ENCODE peak calls at places on chromosomes 4 and X, in six cellular contexts. One of them, this sample, is unnamed.

GRCh38 chr4:148170408-148171385 is 271.5 kb downstream of the NR3C2 start:
- DNase-seq in sigmoid colon: no peak
- DNase-seq in cardiac muscle cell: no peak
- DNase-seq in CD4-positive, CD25-positive, alpha-beta regulatory T cell: no peak
- DNase-seq in neural progenitor cell: no peak
- DNase-seq in A549: no peak
- DNase-seq in this sample: no peak

GRCh38 chrX:45445745-45446412 is 245.2 kb upstream of the DIPK2B start:
- DNase-seq in CD4-positive, CD25-positive, alpha-beta regulatory T cell: no peak
- DNase-seq in sigmoid colon: no peak
- DNase-seq in cardiac muscle cell: no peak
- DNase-seq in neural progenitor cell: no peak
- DNase-seq in A549: peak
- DNase-seq in this sample: no peak

GRCh38 chr4:29970626-29971025 is 749.5 kb upstream of the PCDH7 start:
- DNase-seq in sigmoid colon: no peak
- DNase-seq in A549: peak
- DNase-seq in CD4-positive, CD25-positive, alpha-beta regulatory T cell: no peak
- DNase-seq in cardiac muscle cell: peak
- DNase-seq in neural progenitor cell: peak
- DNase-seq in this sample: peak

GRCh38 chr4:117239434-117239833 is 154.1 kb upstream of the TRAM1L1 start:
- DNase-seq in cardiac muscle cell: no peak
- DNase-seq in CD4-positive, CD25-positive, alpha-beta regulatory T cell: no peak
- DNase-seq in neural progenitor cell: no peak
- DNase-seq in sigmoid colon: no peak
- DNase-seq in A549: no peak
- DNase-seq in this sample: no peak

GRCh38 chrX:153352858-153353257 is 18.9 kb downstream of the ZNF275 start:
- DNase-seq in sigmoid colon: no peak
- DNase-seq in CD4-positive, CD25-positive, alpha-beta regulatory T cell: no peak
- DNase-seq in cardiac muscle cell: no peak
- DNase-seq in neural progenitor cell: no peak
- DNase-seq in A549: no peak
- DNase-seq in this sample: no peak

GRCh38 chrX:128518508-128518907 is 466.3 kb upstream of the ACTRT1 start:
- DNase-seq in cardiac muscle cell: peak
- DNase-seq in CD4-positive, CD25-positive, alpha-beta regulatory T cell: no peak
- DNase-seq in A549: peak
- DNase-seq in neural progenitor cell: peak
- DNase-seq in sigmoid colon: no peak
- DNase-seq in this sample: peak

GRCh38 chrX:135977611-135978010 is 3.8 kb upstream of the MMGT1 start:
- DNase-seq in CD4-positive, CD25-positive, alpha-beta regulatory T cell: no peak
- DNase-seq in sigmoid colon: no peak
- DNase-seq in cardiac muscle cell: no peak
- DNase-seq in neural progenitor cell: no peak
- DNase-seq in A549: peak
- DNase-seq in this sample: no peak

GRCh38 chr4:177485528-177485927 is 43.3 kb upstream of the AGA start:
- DNase-seq in A549: peak
- DNase-seq in neural progenitor cell: no peak
- DNase-seq in CD4-positive, CD25-positive, alpha-beta regulatory T cell: no peak
- DNase-seq in sigmoid colon: no peak
- DNase-seq in cardiac muscle cell: no peak
- DNase-seq in this sample: no peak

GRCh38 chrX:125651426-125651825 is 331.8 kb downstream of the TEX13C start:
- DNase-seq in neural progenitor cell: no peak
- DNase-seq in sigmoid colon: no peak
- DNase-seq in cardiac muscle cell: no peak
- DNase-seq in CD4-positive, CD25-positive, alpha-beta regulatory T cell: no peak
- DNase-seq in A549: no peak
- DNase-seq in this sample: no peak

GRCh38 chr4:40515037-40515397 is 114.6 kb downstream of the RBM47 start:
- DNase-seq in neural progenitor cell: no peak
- DNase-seq in cardiac muscle cell: no peak
- DNase-seq in CD4-positive, CD25-positive, alpha-beta regulatory T cell: no peak
- DNase-seq in sigmoid colon: no peak
- DNase-seq in A549: no peak
- DNase-seq in this sample: no peak

GRCh38 chr4:604131-604530 is 21.2 kb upstream of the PDE6B start:
- DNase-seq in sigmoid colon: no peak
- DNase-seq in neural progenitor cell: no peak
- DNase-seq in A549: no peak
- DNase-seq in cardiac muscle cell: no peak
- DNase-seq in CD4-positive, CD25-positive, alpha-beta regulatory T cell: no peak
- DNase-seq in this sample: no peak

GRCh38 chrX:26253526-26253925 is 37.6 kb downstream of the MAGEB5 start:
- DNase-seq in neural progenitor cell: no peak
- DNase-seq in A549: no peak
- DNase-seq in cardiac muscle cell: no peak
- DNase-seq in CD4-positive, CD25-positive, alpha-beta regulatory T cell: no peak
- DNase-seq in sigmoid colon: no peak
- DNase-seq in this sample: no peak

GRCh38 chr4:76950846-76951321 is 1.3 kb downstream of the SEPTIN11 start:
- DNase-seq in sigmoid colon: no peak
- DNase-seq in neural progenitor cell: peak
- DNase-seq in CD4-positive, CD25-positive, alpha-beta regulatory T cell: no peak
- DNase-seq in A549: no peak
- DNase-seq in cardiac muscle cell: peak
- DNase-seq in this sample: peak

GRCh38 chr4:108360857-108361820 is 192.4 kb upstream of the LEF1 start:
- DNase-seq in sigmoid colon: no peak
- DNase-seq in CD4-positive, CD25-positive, alpha-beta regulatory T cell: no peak
- DNase-seq in neural progenitor cell: peak
- DNase-seq in cardiac muscle cell: peak
- DNase-seq in A549: no peak
- DNase-seq in this sample: no peak

GRCh38 chrX:69173906-69174305 is 8.7 kb upstream of the PJA1 start:
- DNase-seq in neural progenitor cell: peak
- DNase-seq in A549: no peak
- DNase-seq in sigmoid colon: no peak
- DNase-seq in CD4-positive, CD25-positive, alpha-beta regulatory T cell: no peak
- DNase-seq in cardiac muscle cell: no peak
- DNase-seq in this sample: no peak

GRCh38 chrX:71976753-71977152 is 66.1 kb downstream of the NHSL2 start:
- DNase-seq in sigmoid colon: no peak
- DNase-seq in CD4-positive, CD25-positive, alpha-beta regulatory T cell: no peak
- DNase-seq in cardiac muscle cell: no peak
- DNase-seq in neural progenitor cell: no peak
- DNase-seq in A549: no peak
- DNase-seq in this sample: no peak

GRCh38 chr4:142548491-142548890 is 297.6 kb downstream of the INPP4B start:
- DNase-seq in neural progenitor cell: no peak
- DNase-seq in cardiac muscle cell: no peak
- DNase-seq in CD4-positive, CD25-positive, alpha-beta regulatory T cell: no peak
- DNase-seq in A549: no peak
- DNase-seq in sigmoid colon: no peak
- DNase-seq in this sample: no peak

GRCh38 chrX:40727599-40728252 is 7.6 kb downstream of the MED14 start:
- DNase-seq in CD4-positive, CD25-positive, alpha-beta regulatory T cell: no peak
- DNase-seq in neural progenitor cell: no peak
- DNase-seq in A549: no peak
- DNase-seq in sigmoid colon: no peak
- DNase-seq in cardiac muscle cell: no peak
- DNase-seq in this sample: no peak

GRCh38 chr4:38279650-38280322 is 319.6 kb downstream of the PTTG2 start:
- DNase-seq in cardiac muscle cell: no peak
- DNase-seq in A549: no peak
- DNase-seq in neural progenitor cell: peak
- DNase-seq in CD4-positive, CD25-positive, alpha-beta regulatory T cell: no peak
- DNase-seq in sigmoid colon: no peak
- DNase-seq in this sample: no peak

GRCh38 chr4:182504440-182504839 is 261.2 kb downstream of the TENM3 start:
- DNase-seq in A549: no peak
- DNase-seq in sigmoid colon: no peak
- DNase-seq in cardiac muscle cell: no peak
- DNase-seq in CD4-positive, CD25-positive, alpha-beta regulatory T cell: no peak
- DNase-seq in neural progenitor cell: no peak
- DNase-seq in this sample: no peak

GRCh38 chrX:50910685-50911176 is at the start of gene BMP15:
- DNase-seq in CD4-positive, CD25-positive, alpha-beta regulatory T cell: no peak
- DNase-seq in A549: no peak
- DNase-seq in neural progenitor cell: no peak
- DNase-seq in cardiac muscle cell: no peak
- DNase-seq in sigmoid colon: no peak
- DNase-seq in this sample: no peak

GRCh38 chrX:51641421-51642021 is 22.8 kb upstream of the CENPVL3 start:
- DNase-seq in neural progenitor cell: peak
- DNase-seq in sigmoid colon: no peak
- DNase-seq in CD4-positive, CD25-positive, alpha-beta regulatory T cell: no peak
- DNase-seq in A549: peak
- DNase-seq in cardiac muscle cell: peak
- DNase-seq in this sample: no peak

GRCh38 chr4:98510757-98511517 is 147.5 kb downstream of the TSPAN5 start:
- DNase-seq in CD4-positive, CD25-positive, alpha-beta regulatory T cell: no peak
- DNase-seq in sigmoid colon: no peak
- DNase-seq in A549: no peak
- DNase-seq in neural progenitor cell: no peak
- DNase-seq in cardiac muscle cell: no peak
- DNase-seq in this sample: no peak

GRCh38 chrX:19544693-19545305 is 29.5 kb upstream of the MAP3K15 start:
- DNase-seq in sigmoid colon: no peak
- DNase-seq in cardiac muscle cell: peak
- DNase-seq in CD4-positive, CD25-positive, alpha-beta regulatory T cell: no peak
- DNase-seq in A549: peak
- DNase-seq in neural progenitor cell: peak
- DNase-seq in this sample: peak

GRCh38 chr4:149914521-149915115 is 99.0 kb upstream of the IQCM start:
- DNase-seq in sigmoid colon: no peak
- DNase-seq in neural progenitor cell: peak
- DNase-seq in cardiac muscle cell: peak
- DNase-seq in A549: peak
- DNase-seq in CD4-positive, CD25-positive, alpha-beta regulatory T cell: no peak
- DNase-seq in this sample: peak

GRCh38 chr4:53908661-53909078 is 155.7 kb downstream of the CHIC2 start:
- DNase-seq in cardiac muscle cell: peak
- DNase-seq in CD4-positive, CD25-positive, alpha-beta regulatory T cell: no peak
- DNase-seq in neural progenitor cell: peak
- DNase-seq in sigmoid colon: peak
- DNase-seq in A549: peak
- DNase-seq in this sample: no peak

GRCh38 chrX:23634181-23634580 is 33.1 kb upstream of the PRDX4 start:
- DNase-seq in neural progenitor cell: no peak
- DNase-seq in cardiac muscle cell: no peak
- DNase-seq in CD4-positive, CD25-positive, alpha-beta regulatory T cell: no peak
- DNase-seq in A549: peak
- DNase-seq in sigmoid colon: no peak
- DNase-seq in this sample: no peak
- H3K27ac ChIP-seq in neural progenitor cell: no peak
- H3K27ac ChIP-seq in cardiac muscle cell: no peak
- H3K27ac ChIP-seq in CD4-positive, CD25-positive, alpha-beta regulatory T cell: no peak
- H3K27ac ChIP-seq in A549: no peak
- H3K27ac ChIP-seq in sigmoid colon: no peak
- H3K27ac ChIP-seq in this sample: no peak

DNA sequence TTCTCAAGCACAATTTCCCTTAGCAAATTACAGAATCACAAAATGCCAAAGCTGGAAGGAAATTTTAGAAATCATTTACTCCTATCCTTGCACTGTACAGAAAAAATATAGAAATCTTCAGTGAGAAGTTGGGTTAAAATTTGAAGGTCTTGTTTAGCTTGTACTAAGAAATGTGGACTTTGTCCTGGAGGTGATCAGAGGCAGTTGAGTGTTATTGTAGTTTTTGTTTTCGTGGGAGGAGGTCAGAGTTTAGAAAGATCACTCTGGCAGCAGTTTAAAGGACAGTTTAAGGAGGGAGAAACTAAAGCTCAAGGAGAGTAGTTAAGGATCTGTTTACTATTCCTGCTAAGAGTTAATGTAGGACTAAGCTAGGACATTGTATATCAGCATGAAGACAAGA is 54.4 kb upstream of the CXorf51B start:
- DNase-seq in sigmoid colon: no peak
- DNase-seq in neural progenitor cell: no peak
- DNase-seq in A549: no peak
- DNase-seq in cardiac muscle cell: no peak
- DNase-seq in CD4-positive, CD25-positive, alpha-beta regulatory T cell: no peak
- DNase-seq in this sample: no peak
- H3K27ac ChIP-seq in sigmoid colon: no peak
- H3K27ac ChIP-seq in neural progenitor cell: no peak
- H3K27ac ChIP-seq in A549: no peak
- H3K27ac ChIP-seq in cardiac muscle cell: no peak
- H3K27ac ChIP-seq in CD4-positive, CD25-positive, alpha-beta regulatory T cell: no peak
- H3K27ac ChIP-seq in this sample: no peak

DNA sequence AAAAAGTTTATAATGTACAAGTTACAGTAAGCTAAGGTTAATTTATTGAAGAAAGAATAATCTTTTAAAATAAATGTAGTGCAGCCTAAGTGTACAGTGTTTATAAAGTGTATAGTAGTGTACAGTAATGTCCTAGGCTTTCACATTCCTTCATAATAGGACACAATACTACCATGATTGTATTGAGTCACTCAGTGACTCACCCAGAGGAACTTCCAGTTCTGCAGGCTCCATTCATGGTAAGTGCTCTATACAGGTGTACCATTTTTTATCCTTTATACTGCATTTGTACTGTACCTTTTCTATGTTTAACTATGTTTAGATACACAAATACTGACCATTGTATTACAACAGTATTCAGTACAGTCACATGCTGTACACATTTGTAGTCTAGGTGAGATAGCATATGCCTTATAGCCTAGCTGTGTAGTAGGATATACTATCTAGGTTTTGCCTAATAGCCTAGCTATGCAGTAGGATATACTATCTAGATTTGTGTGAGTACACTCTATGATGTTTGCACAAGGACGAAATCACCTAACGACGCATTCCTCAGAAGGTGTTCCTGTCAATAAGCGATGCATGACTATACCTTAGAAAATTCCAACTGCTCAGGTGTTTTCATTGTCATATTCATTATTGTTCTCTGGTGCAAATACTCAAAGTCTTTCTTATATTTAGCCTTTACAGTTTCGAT is 5.5 kb upstream of the TMEM255A start:
- DNase-seq in CD4-positive, CD25-positive, alpha-beta regulatory T cell: no peak
- DNase-seq in cardiac muscle cell: no peak
- DNase-seq in A549: no peak
- DNase-seq in sigmoid colon: no peak
- DNase-seq in neural progenitor cell: no peak
- DNase-seq in this sample: no peak
- H3K27ac ChIP-seq in CD4-positive, CD25-positive, alpha-beta regulatory T cell: no peak
- H3K27ac ChIP-seq in cardiac muscle cell: no peak
- H3K27ac ChIP-seq in A549: no peak
- H3K27ac ChIP-seq in sigmoid colon: no peak
- H3K27ac ChIP-seq in neural progenitor cell: no peak
- H3K27ac ChIP-seq in this sample: no peak

GRCh38 chr4:5918331-5919030 is 25.6 kb upstream of the CRMP1 start:
- DNase-seq in A549: no peak
- DNase-seq in sigmoid colon: no peak
- DNase-seq in CD4-positive, CD25-positive, alpha-beta regulatory T cell: no peak
- DNase-seq in neural progenitor cell: no peak
- DNase-seq in cardiac muscle cell: no peak
- DNase-seq in this sample: no peak

GRCh38 chr4:5916229-5916628 is 23.3 kb upstream of the CRMP1 start:
- DNase-seq in sigmoid colon: no peak
- DNase-seq in neural progenitor cell: no peak
- DNase-seq in CD4-positive, CD25-positive, alpha-beta regulatory T cell: no peak
- DNase-seq in A549: no peak
- DNase-seq in cardiac muscle cell: no peak
- DNase-seq in this sample: no peak

GRCh38 chr4:5908836-5909235 is 15.9 kb upstream of the CRMP1 start:
- DNase-seq in A549: no peak
- DNase-seq in neural progenitor cell: no peak
- DNase-seq in sigmoid colon: no peak
- DNase-seq in cardiac muscle cell: no peak
- DNase-seq in CD4-positive, CD25-positive, alpha-beta regulatory T cell: no peak
- DNase-seq in this sample: no peak

GRCh38 chr4:5912614-5913019 is 19.7 kb upstream of the CRMP1 start:
- DNase-seq in sigmoid colon: no peak
- DNase-seq in cardiac muscle cell: no peak
- DNase-seq in CD4-positive, CD25-positive, alpha-beta regulatory T cell: no peak
- DNase-seq in neural progenitor cell: no peak
- DNase-seq in A549: no peak
- DNase-seq in this sample: no peak
- H3K27ac ChIP-seq in sigmoid colon: no peak
- H3K27ac ChIP-seq in cardiac muscle cell: no peak
- H3K27ac ChIP-seq in CD4-positive, CD25-positive, alpha-beta regulatory T cell: no peak
- H3K27ac ChIP-seq in neural progenitor cell: no peak
- H3K27ac ChIP-seq in A549: no peak
- H3K27ac ChIP-seq in this sample: no peak

This sample was measured in WERI-Rb-1.